ENCODE peak calls at places on chromosomes 5 and 9, in nine cellular contexts. One of them, this sample, is unnamed.

GRCh38 chr9:103364753-103365152 is 369.6 kb downstream of the CYLC2 start:
- DNase-seq in CD4-positive, alpha-beta T cell: no peak
- DNase-seq in H9: no peak
- DNase-seq in ovary: no peak
- DNase-seq in type B pancreatic cell: no peak
- DNase-seq in GM23338: no peak
- DNase-seq in fibroblast of lung: peak; percentile 91
- DNase-seq in transverse colon: no peak
- DNase-seq in A549: no peak
- DNase-seq in this sample: peak; percentile 48

GRCh38 chr9:12794024-12794799 is 19.4 kb downstream of the LURAP1L start:
- DNase-seq in ovary: no peak
- DNase-seq in A549: no peak
- DNase-seq in transverse colon: no peak
- DNase-seq in H9: no peak
- DNase-seq in CD4-positive, alpha-beta T cell: no peak
- DNase-seq in type B pancreatic cell: no peak
- DNase-seq in fibroblast of lung: no peak
- DNase-seq in GM23338: no peak
- DNase-seq in this sample: no peak

GRCh38 chr9:35771079-35771441 is 17.0 kb upstream of the MSMP start:
- DNase-seq in transverse colon: no peak
- DNase-seq in GM23338: no peak
- DNase-seq in type B pancreatic cell: no peak
- DNase-seq in H9: no peak
- DNase-seq in A549: no peak
- DNase-seq in CD4-positive, alpha-beta T cell: no peak
- DNase-seq in fibroblast of lung: no peak
- DNase-seq in ovary: no peak
- DNase-seq in this sample: no peak

GRCh38 chr5:126769703-126770102 is 7.2 kb upstream of the LMNB1 start:
- DNase-seq in transverse colon: no peak
- DNase-seq in CD4-positive, alpha-beta T cell: no peak
- DNase-seq in ovary: no peak
- DNase-seq in fibroblast of lung: no peak
- DNase-seq in A549: no peak
- DNase-seq in type B pancreatic cell: no peak
- DNase-seq in H9: no peak
- DNase-seq in GM23338: no peak
- DNase-seq in this sample: no peak

GRCh38 chr9:136886610-136887597 is 588 bp downstream of the TRAF2 start:
- DNase-seq in ovary: no peak
- DNase-seq in H9: no peak
- DNase-seq in GM23338: peak; percentile 74
- DNase-seq in fibroblast of lung: peak; percentile 6
- DNase-seq in A549: peak; percentile 46
- DNase-seq in transverse colon: peak; percentile 44
- DNase-seq in type B pancreatic cell: no peak
- DNase-seq in CD4-positive, alpha-beta T cell: peak; percentile 15
- DNase-seq in this sample: peak; percentile 17

GRCh38 chr5:159212667-159213462 is 3.5 kb upstream of the RNF145 start:
- DNase-seq in GM23338: no peak
- DNase-seq in transverse colon: no peak
- DNase-seq in H9: no peak
- DNase-seq in type B pancreatic cell: no peak
- DNase-seq in fibroblast of lung: no peak
- DNase-seq in ovary: no peak
- DNase-seq in CD4-positive, alpha-beta T cell: no peak
- DNase-seq in A549: no peak
- DNase-seq in this sample: peak; percentile 45

GRCh38 chr9:93060746-93061259 is 2.3 kb downstream of the SUSD3 start:
- DNase-seq in CD4-positive, alpha-beta T cell: no peak
- DNase-seq in type B pancreatic cell: no peak
- DNase-seq in A549: no peak
- DNase-seq in transverse colon: no peak
- DNase-seq in fibroblast of lung: peak; percentile 66
- DNase-seq in ovary: peak; percentile 64
- DNase-seq in H9: no peak
- DNase-seq in GM23338: no peak
- DNase-seq in this sample: no peak

GRCh38 chr5:97297063-97297715 is 114.1 kb upstream of the RIOK2 start:
- DNase-seq in CD4-positive, alpha-beta T cell: no peak
- DNase-seq in H9: peak; percentile 76
- DNase-seq in transverse colon: peak; percentile 10
- DNase-seq in A549: no peak
- DNase-seq in type B pancreatic cell: no peak
- DNase-seq in fibroblast of lung: peak; percentile 5
- DNase-seq in GM23338: peak; percentile 81
- DNase-seq in ovary: no peak
- DNase-seq in this sample: peak; percentile 63

GRCh38 chr5:172188033-172188892 is at the start of gene STK10:
- DNase-seq in fibroblast of lung: peak; percentile 89
- DNase-seq in transverse colon: peak; percentile 94
- DNase-seq in CD4-positive, alpha-beta T cell: peak; percentile 83
- DNase-seq in H9: peak; percentile 91
- DNase-seq in type B pancreatic cell: peak; percentile 90
- DNase-seq in GM23338: peak; percentile 93
- DNase-seq in A549: peak; percentile 97
- DNase-seq in ovary: peak; percentile 90
- DNase-seq in this sample: peak; percentile 96

GRCh38 chr5:92147263-92147662 is 764.1 kb upstream of the ARRDC3 start:
- DNase-seq in type B pancreatic cell: peak; percentile 68
- DNase-seq in fibroblast of lung: no peak
- DNase-seq in ovary: no peak
- DNase-seq in A549: no peak
- DNase-seq in CD4-positive, alpha-beta T cell: no peak
- DNase-seq in GM23338: no peak
- DNase-seq in H9: no peak
- DNase-seq in transverse colon: no peak
- DNase-seq in this sample: no peak

GRCh38 chr5:33788922-33789321 is 102.9 kb downstream of the ADAMTS12 start:
- DNase-seq in CD4-positive, alpha-beta T cell: no peak
- DNase-seq in fibroblast of lung: peak; percentile 99
- DNase-seq in ovary: no peak
- DNase-seq in type B pancreatic cell: no peak
- DNase-seq in GM23338: no peak
- DNase-seq in H9: no peak
- DNase-seq in A549: no peak
- DNase-seq in transverse colon: no peak
- DNase-seq in this sample: no peak

GRCh38 chr5:115773010-115773580 is 43.4 kb downstream of the CDO1 start:
- DNase-seq in type B pancreatic cell: no peak
- DNase-seq in GM23338: peak; percentile 11
- DNase-seq in ovary: no peak
- DNase-seq in transverse colon: no peak
- DNase-seq in H9: peak; percentile 35
- DNase-seq in CD4-positive, alpha-beta T cell: no peak
- DNase-seq in A549: no peak
- DNase-seq in fibroblast of lung: no peak
- DNase-seq in this sample: no peak

GRCh38 chr5:164335837-164336236 is 830.4 kb downstream of the MAT2B start:
- DNase-seq in A549: no peak
- DNase-seq in ovary: no peak
- DNase-seq in type B pancreatic cell: no peak
- DNase-seq in fibroblast of lung: peak; percentile 87
- DNase-seq in transverse colon: no peak
- DNase-seq in H9: no peak
- DNase-seq in GM23338: no peak
- DNase-seq in CD4-positive, alpha-beta T cell: no peak
- DNase-seq in this sample: no peak

GRCh38 chr5:157280927-157281326 is 15.0 kb downstream of the CYFIP2 start:
- DNase-seq in fibroblast of lung: peak; percentile 65
- DNase-seq in CD4-positive, alpha-beta T cell: no peak
- DNase-seq in H9: no peak
- DNase-seq in type B pancreatic cell: no peak
- DNase-seq in transverse colon: no peak
- DNase-seq in GM23338: no peak
- DNase-seq in A549: no peak
- DNase-seq in ovary: no peak
- DNase-seq in this sample: no peak

GRCh38 chr9:137837345-137838278 is 40.0 kb upstream of the CACNA1B start:
- DNase-seq in fibroblast of lung: no peak
- DNase-seq in GM23338: no peak
- DNase-seq in H9: no peak
- DNase-seq in ovary: no peak
- DNase-seq in transverse colon: no peak
- DNase-seq in type B pancreatic cell: peak; percentile 67
- DNase-seq in A549: no peak
- DNase-seq in CD4-positive, alpha-beta T cell: no peak
- DNase-seq in this sample: no peak

GRCh38 chr9:37622462-37622861 is 28.3 kb upstream of the FRMPD1 start:
- DNase-seq in A549: no peak
- DNase-seq in H9: no peak
- DNase-seq in GM23338: no peak
- DNase-seq in CD4-positive, alpha-beta T cell: no peak
- DNase-seq in transverse colon: no peak
- DNase-seq in fibroblast of lung: no peak
- DNase-seq in ovary: no peak
- DNase-seq in type B pancreatic cell: no peak
- DNase-seq in this sample: no peak

DNA sequence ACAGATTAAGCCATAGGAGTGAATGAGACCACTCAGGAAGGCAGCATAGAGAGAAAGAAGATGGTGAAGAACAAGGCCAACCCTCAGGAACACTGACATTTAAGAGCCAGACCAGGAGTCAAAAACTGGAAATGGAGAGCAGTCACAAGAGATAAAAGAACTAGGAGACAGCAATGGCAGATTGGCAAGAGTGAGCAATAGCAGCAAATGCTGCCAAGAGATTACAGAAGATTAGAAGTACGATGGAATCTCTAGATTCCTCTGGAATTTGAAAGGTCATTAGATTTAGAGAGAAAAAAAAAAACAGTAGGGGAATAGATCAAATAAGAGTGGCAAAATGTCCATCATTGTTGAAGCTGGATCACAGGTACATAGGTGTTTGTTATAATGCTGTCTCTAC is 73.4 kb upstream of the SLC44A1 start:
- DNase-seq in CD4-positive, alpha-beta T cell: no peak
- DNase-seq in H9: no peak
- DNase-seq in A549: no peak
- DNase-seq in type B pancreatic cell: no peak
- DNase-seq in GM23338: no peak
- DNase-seq in fibroblast of lung: no peak
- DNase-seq in transverse colon: no peak
- DNase-seq in ovary: no peak
- DNase-seq in this sample: no peak
- TF ChIP-seq CTCF in CD4-positive, alpha-beta T cell: no peak
- TF ChIP-seq CTCF in H9: no peak
- TF ChIP-seq CTCF in A549: no peak
- TF ChIP-seq CTCF in type B pancreatic cell: no peak
- TF ChIP-seq CTCF in GM23338: no peak
- TF ChIP-seq CTCF in fibroblast of lung: no peak
- TF ChIP-seq CTCF in transverse colon: no peak
- TF ChIP-seq CTCF in ovary: no peak
- TF ChIP-seq CTCF in this sample: no peak

DNA sequence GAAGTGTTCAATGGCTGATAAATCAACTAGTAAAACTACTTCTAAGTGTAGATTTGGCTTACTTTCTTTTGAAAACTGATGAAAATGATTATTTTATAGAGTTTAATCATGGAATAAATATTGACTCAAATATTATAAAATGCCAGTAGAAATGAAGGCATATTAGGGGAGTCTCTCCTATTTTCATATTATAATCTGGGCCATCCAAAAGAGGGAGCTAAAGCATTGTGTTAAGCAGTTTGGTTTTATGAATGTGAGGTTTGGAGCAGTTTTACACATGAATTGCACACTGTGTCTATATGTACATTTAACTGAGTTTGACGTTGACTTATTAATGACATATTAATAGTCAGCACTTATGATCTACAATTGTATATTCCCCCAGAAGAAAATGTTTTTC is 17.4 kb downstream of the CDH9 start:
- DNase-seq in ovary: no peak
- DNase-seq in transverse colon: no peak
- DNase-seq in CD4-positive, alpha-beta T cell: no peak
- DNase-seq in H9: no peak
- DNase-seq in fibroblast of lung: peak; percentile 8
- DNase-seq in A549: no peak
- DNase-seq in GM23338: no peak
- DNase-seq in type B pancreatic cell: no peak
- DNase-seq in this sample: no peak
- TF ChIP-seq CTCF in ovary: no peak
- TF ChIP-seq CTCF in transverse colon: no peak
- TF ChIP-seq CTCF in CD4-positive, alpha-beta T cell: no peak
- TF ChIP-seq CTCF in H9: peak; percentile 50
- TF ChIP-seq CTCF in fibroblast of lung: peak; percentile 35
- TF ChIP-seq CTCF in A549: peak; percentile 47
- TF ChIP-seq CTCF in GM23338: peak; percentile 61
- TF ChIP-seq CTCF in type B pancreatic cell: peak; percentile 62
- TF ChIP-seq CTCF in this sample: no peak

GRCh38 chr5:145825751-145826180 is 9.4 kb downstream of the PRELID2 start:
- DNase-seq in H9: no peak
- DNase-seq in GM23338: peak; percentile 83
- DNase-seq in transverse colon: no peak
- DNase-seq in fibroblast of lung: peak; percentile 56
- DNase-seq in ovary: no peak
- DNase-seq in CD4-positive, alpha-beta T cell: no peak
- DNase-seq in type B pancreatic cell: no peak
- DNase-seq in A549: peak; percentile 28
- DNase-seq in this sample: peak; percentile 31

GRCh38 chr5:145824040-145824439 is 11.1 kb downstream of the PRELID2 start:
- DNase-seq in H9: no peak
- DNase-seq in A549: no peak
- DNase-seq in ovary: no peak
- DNase-seq in type B pancreatic cell: no peak
- DNase-seq in transverse colon: no peak
- DNase-seq in CD4-positive, alpha-beta T cell: no peak
- DNase-seq in fibroblast of lung: peak; percentile 50
- DNase-seq in GM23338: no peak
- DNase-seq in this sample: no peak

GRCh38 chr5:145827275-145827674 is 7.9 kb downstream of the PRELID2 start:
- DNase-seq in CD4-positive, alpha-beta T cell: no peak
- DNase-seq in A549: no peak
- DNase-seq in fibroblast of lung: no peak
- DNase-seq in GM23338: no peak
- DNase-seq in H9: no peak
- DNase-seq in type B pancreatic cell: no peak
- DNase-seq in ovary: no peak
- DNase-seq in transverse colon: no peak
- DNase-seq in this sample: no peak

GRCh38 chr5:145829708-145830361 is 5.3 kb downstream of the PRELID2 start:
- DNase-seq in GM23338: no peak
- DNase-seq in transverse colon: no peak
- DNase-seq in H9: no peak
- DNase-seq in A549: no peak
- DNase-seq in type B pancreatic cell: no peak
- DNase-seq in ovary: no peak
- DNase-seq in CD4-positive, alpha-beta T cell: no peak
- DNase-seq in fibroblast of lung: no peak
- DNase-seq in this sample: peak; percentile 39

GRCh38 chr5:145826869-145827268 is 8.3 kb downstream of the PRELID2 start:
- DNase-seq in A549: no peak
- DNase-seq in transverse colon: no peak
- DNase-seq in CD4-positive, alpha-beta T cell: no peak
- DNase-seq in type B pancreatic cell: no peak
- DNase-seq in fibroblast of lung: no peak
- DNase-seq in GM23338: no peak
- DNase-seq in ovary: no peak
- DNase-seq in H9: no peak
- DNase-seq in this sample: no peak
- TF ChIP-seq CTCF in A549: no peak
- TF ChIP-seq CTCF in transverse colon: no peak
- TF ChIP-seq CTCF in CD4-positive, alpha-beta T cell: no peak
- TF ChIP-seq CTCF in type B pancreatic cell: no peak
- TF ChIP-seq CTCF in fibroblast of lung: no peak
- TF ChIP-seq CTCF in GM23338: no peak
- TF ChIP-seq CTCF in ovary: no peak
- TF ChIP-seq CTCF in H9: no peak
- TF ChIP-seq CTCF in this sample: no peak

GRCh38 chr9:96654450-96655197 is 493 bp downstream of the PRXL2C start:
- DNase-seq in transverse colon: peak; percentile 81
- DNase-seq in ovary: peak; percentile 85
- DNase-seq in GM23338: peak; percentile 85
- DNase-seq in fibroblast of lung: peak; percentile 93
- DNase-seq in H9: peak; percentile 81
- DNase-seq in type B pancreatic cell: peak; percentile 79
- DNase-seq in A549: peak; percentile 71
- DNase-seq in CD4-positive, alpha-beta T cell: peak; percentile 88
- DNase-seq in this sample: peak; percentile 56
- TF ChIP-seq CTCF in transverse colon: no peak
- TF ChIP-seq CTCF in ovary: peak; percentile 34
- TF ChIP-seq CTCF in GM23338: peak; percentile 12
- TF ChIP-seq CTCF in fibroblast of lung: no peak
- TF ChIP-seq CTCF in H9: no peak
- TF ChIP-seq CTCF in type B pancreatic cell: peak; percentile 56
- TF ChIP-seq CTCF in A549: peak; percentile 30
- TF ChIP-seq CTCF in CD4-positive, alpha-beta T cell: no peak
- TF ChIP-seq CTCF in this sample: no peak

This sample was measured in Calu3.